ENCODE peak calls at places on chromosomes 3 and 15, in eight cellular contexts. T is putamen; S is NCI-H1105; Y is effector memory CD4-positive, alpha-beta T cell; E is Right ventricle myocardium superior; H is activated CD4-positive, alpha-beta T cell treated with anti-CD3 and anti-CD28 coated beads for 1 hour; N is activated naive CD4-positive, alpha-beta T cell treated with anti-CD3 and anti-CD28 coated beads for 36 hours; R is EL. L is an unnamed sample.

GRCh38 chr3:7779331-7779730 is 722.3 kb upstream of the LMCD1 start:
- DNase-seq in T (no peak), N (no peak), R (no peak), E (no peak), H (no peak), S (no peak), Y (no peak), L (no peak)

GRCh38 chr15:66505430-66505811 is 295 bp downstream of the ZWILCH start:
- DNase-seq in H (no peak), R (no peak), S (peak; percentile 15), Y (no peak), E (no peak), T (no peak), N (no peak), L (no peak)

GRCh38 chr15:29812384-29812694 is 9.9 kb downstream of the TJP1 start:
- DNase-seq in R (peak; percentile 42), N (no peak), Y (no peak), E (no peak), T (no peak), H (no peak), S (no peak), L (no peak)

GRCh38 chr3:134235677-134236076 is 15.0 kb downstream of the RYK start:
- DNase-seq in S (no peak), T (no peak), N (no peak), Y (no peak), E (no peak), H (no peak), R (no peak), L (no peak)

GRCh38 chr3:157464283-157464682 is 27.6 kb downstream of the PTX3 start:
- DNase-seq in Y (no peak), S (no peak), N (no peak), T (no peak), H (no peak), E (no peak), R (peak; percentile 26), L (no peak)

GRCh38 chr15:75022808-75023193 is 589 bp upstream of the PPCDC start:
- DNase-seq in R (no peak), E (no peak), H (no peak), Y (no peak), N (no peak), T (no peak), S (no peak), L (peak; percentile 45)

GRCh38 chr3:99499235-99499798 is 139.1 kb upstream of the COL8A1 start:
- DNase-seq in Y (no peak), S (peak; percentile 6), N (peak; percentile 16), E (no peak), H (no peak), T (no peak), R (peak; percentile 72), L (peak; percentile 6)

GRCh38 chr3:195715583-195716266 is 5.1 kb upstream of the MUC20 start:
- DNase-seq in H (no peak), N (peak; percentile 45), E (no peak), R (no peak), S (no peak), T (no peak), Y (no peak), L (peak; percentile 50)

GRCh38 chr3:127488740-127489139 is 101.8 kb downstream of the TPRA1 start:
- DNase-seq in N (peak; percentile 2), T (no peak), R (no peak), H (no peak), Y (no peak), E (no peak), S (no peak), L (no peak)

GRCh38 chr15:73945109-73945508 is 18.8 kb downstream of the LOXL1 start:
- DNase-seq in N (no peak), E (no peak), T (no peak), H (no peak), S (no peak), R (no peak), Y (no peak), L (no peak)

GRCh38 chr3:21722301-21722700 is 28.7 kb downstream of the ZNF385D start:
- DNase-seq in T (no peak), N (no peak), S (no peak), Y (no peak), R (no peak), E (no peak), H (no peak), L (no peak)

GRCh38 chr15:52163321-52164190 is 27.6 kb downstream of the GNB5 start:
- DNase-seq in E (no peak), N (peak; percentile 29), T (no peak), Y (no peak), S (no peak), R (no peak), H (no peak), L (peak; percentile 31)

GRCh38 chr15:41970456-41970855 is 1.9 kb downstream of the EHD4 start:
- DNase-seq in N (no peak), E (no peak), R (no peak), Y (no peak), H (no peak), T (no peak), S (no peak), L (no peak)

GRCh38 chr3:69993747-69994146 is 5.8 kb upstream of the SAMMSON start:
- DNase-seq in T (no peak), Y (no peak), N (no peak), H (no peak), R (no peak), S (no peak), E (no peak), L (peak; percentile 20)

GRCh38 chr15:77654975-77655374 is 22.3 kb upstream of the LINGO1 start:
- DNase-seq in Y (no peak), N (no peak), E (no peak), T (no peak), R (peak; percentile 8), S (no peak), H (no peak), L (peak; percentile 73)

GRCh38 chr3:19559724-19560442 is 374.1 kb downstream of the EFHB start:
- DNase-seq in E (no peak), T (no peak), N (no peak), S (no peak), R (no peak), Y (no peak), H (no peak), L (no peak)

GRCh38 chr3:100556656-100557310 is 52.6 kb upstream of the ADGRG7 start:
- DNase-seq in R (peak; percentile 57), T (no peak), E (no peak), S (no peak), H (no peak), Y (no peak), N (no peak), L (no peak)

GRCh38 chr15:90638241-90638691 is 78.9 kb upstream of the BLM start:
- DNase-seq in R (no peak), S (no peak), T (no peak), H (no peak), N (no peak), Y (no peak), E (no peak), L (no peak)

GRCh38 chr3:159356606-159357005 is 554.8 kb downstream of the MFSD1 start:
- DNase-seq in Y (no peak), E (no peak), S (no peak), H (no peak), N (no peak), R (no peak), T (peak; percentile 64), L (no peak)

GRCh38 chr3:95905182-95905581 is 909.2 kb upstream of the EPHA6 start:
- DNase-seq in H (no peak), R (no peak), N (no peak), E (no peak), S (no peak), Y (no peak), T (no peak), L (no peak)

GRCh38 chr15:48946088-48946839 is 17.5 kb downstream of the SHC4 start:
- DNase-seq in E (no peak), R (peak; percentile 71), S (no peak), T (peak; percentile 47), Y (no peak), N (no peak), H (no peak), L (peak; percentile 15)

GRCh38 chr15:76235186-76235826 is 76.0 kb downstream of the ETFA start:
- DNase-seq in N (no peak), R (peak; percentile 43), T (peak; percentile 7), H (no peak), Y (no peak), E (no peak), S (no peak), L (no peak)

GRCh38 chr15:89822030-89822429 is 7.4 kb upstream of the ANPEP start:
- DNase-seq in H (no peak), N (no peak), E (no peak), Y (no peak), R (peak; percentile 51), S (no peak), T (no peak), L (no peak)

GRCh38 chr3:182979719-182980191 is 583 bp downstream of the DCUN1D1 start:
- DNase-seq in H (no peak), Y (no peak), N (peak; percentile 53), S (peak; percentile 53), R (peak; percentile 37), T (peak; percentile 43), E (peak; percentile 53), L (peak; percentile 25)

GRCh38 chr15:29278436-29279099 is 8.9 kb upstream of the NSMCE3 start:
- DNase-seq in N (no peak), T (no peak), H (no peak), S (no peak), E (no peak), R (peak; percentile 95), Y (no peak), L (no peak)

GRCh38 chr3:124209426-124209825 is 217.5 kb upstream of the ROPN1 start:
- DNase-seq in R (peak; percentile 51), E (no peak), H (no peak), S (no peak), T (no peak), N (no peak), Y (no peak), L (no peak)

GRCh38 chr15:45588199-45588910 is 1.2 kb downstream of the BLOC1S6 start:
- DNase-seq in E (no peak), R (no peak), T (no peak), N (no peak), H (no peak), S (no peak), Y (no peak), L (no peak)

GRCh38 chr15:47806008-47806407 is 88.7 kb downstream of the SEMA6D start:
- DNase-seq in R (no peak), E (no peak), Y (no peak), S (no peak), T (no peak), N (no peak), H (no peak), L (no peak)

GRCh38 chr15:58746174-58746573 is 3.3 kb downstream of the ADAM10 start:
- DNase-seq in N (no peak), H (no peak), E (no peak), R (no peak), Y (no peak), T (no peak), S (no peak), L (no peak)

GRCh38 chr3:19901918-19902317 is 32.1 kb downstream of the EFHB start:
- DNase-seq in E (no peak), S (no peak), N (no peak), R (peak; percentile 2), Y (no peak), T (no peak), H (no peak), L (no peak)

L was measured in K562.